ENCODE peak calls at places on chromosomes 3 and 15, in seven cellular contexts. One of them, this sample, is unnamed.

GRCh38 chr15:71572452-71573053 is 237.8 kb upstream of the NR2E3 start:
- DNase-seq in K562: no peak
- DNase-seq in GM12878: no peak
- DNase-seq in H1: peak
- DNase-seq in SK-N-SH: no peak
- DNase-seq in HepG2: no peak
- DNase-seq in HCT116: peak
- DNase-seq in this sample: no peak

GRCh38 chr3:184514151-184514490 is 47.5 kb upstream of the EPHB3 start:
- DNase-seq in K562: no peak
- DNase-seq in HepG2: no peak
- DNase-seq in H1: no peak
- DNase-seq in HCT116: no peak
- DNase-seq in GM12878: no peak
- DNase-seq in SK-N-SH: no peak
- DNase-seq in this sample: no peak

GRCh38 chr3:153372326-153372725 is 210.3 kb downstream of the RAP2B start:
- DNase-seq in SK-N-SH: no peak
- DNase-seq in HCT116: no peak
- DNase-seq in K562: no peak
- DNase-seq in H1: no peak
- DNase-seq in GM12878: no peak
- DNase-seq in HepG2: no peak
- DNase-seq in this sample: peak

GRCh38 chr15:89657691-89658200 is 2.5 kb upstream of the KIF7 start:
- DNase-seq in GM12878: no peak
- DNase-seq in H1: no peak
- DNase-seq in SK-N-SH: no peak
- DNase-seq in HepG2: no peak
- DNase-seq in K562: no peak
- DNase-seq in HCT116: no peak
- DNase-seq in this sample: no peak

GRCh38 chr15:85580914-85581313 is 200.5 kb downstream of the AKAP13 start:
- DNase-seq in HepG2: no peak
- DNase-seq in HCT116: no peak
- DNase-seq in SK-N-SH: no peak
- DNase-seq in K562: no peak
- DNase-seq in GM12878: no peak
- DNase-seq in H1: no peak
- DNase-seq in this sample: no peak

GRCh38 chr3:140188285-140188684 is 253.3 kb downstream of the CLSTN2 start:
- DNase-seq in H1: no peak
- DNase-seq in GM12878: no peak
- DNase-seq in HepG2: no peak
- DNase-seq in HCT116: no peak
- DNase-seq in SK-N-SH: no peak
- DNase-seq in K562: no peak
- DNase-seq in this sample: no peak

GRCh38 chr3:12875857-12876451 is 34.6 kb upstream of the RPL32 start:
- DNase-seq in HepG2: no peak
- DNase-seq in K562: peak
- DNase-seq in GM12878: no peak
- DNase-seq in SK-N-SH: peak
- DNase-seq in H1: peak
- DNase-seq in HCT116: no peak
- DNase-seq in this sample: no peak

GRCh38 chr3:132417695-132418520 is 606 bp downstream of the DNAJC13 start:
- DNase-seq in SK-N-SH: peak
- DNase-seq in GM12878: peak
- DNase-seq in H1: no peak
- DNase-seq in K562: peak
- DNase-seq in HCT116: no peak
- DNase-seq in HepG2: peak
- DNase-seq in this sample: peak

GRCh38 chr3:32117324-32117723 is 10.9 kb downstream of the GPD1L start:
- DNase-seq in H1: no peak
- DNase-seq in HepG2: peak
- DNase-seq in HCT116: no peak
- DNase-seq in SK-N-SH: no peak
- DNase-seq in GM12878: no peak
- DNase-seq in K562: no peak
- DNase-seq in this sample: no peak

GRCh38 chr3:12190832-12191231 is 32.1 kb upstream of the TIMP4 start:
- DNase-seq in HepG2: no peak
- DNase-seq in SK-N-SH: no peak
- DNase-seq in K562: no peak
- DNase-seq in HCT116: no peak
- DNase-seq in H1: no peak
- DNase-seq in GM12878: no peak
- DNase-seq in this sample: no peak

GRCh38 chr3:87553058-87553457 is 276.7 kb upstream of the POU1F1 start:
- DNase-seq in SK-N-SH: no peak
- DNase-seq in HepG2: no peak
- DNase-seq in HCT116: no peak
- DNase-seq in GM12878: no peak
- DNase-seq in H1: no peak
- DNase-seq in K562: no peak
- DNase-seq in this sample: no peak
- TF ChIP-seq JUND in SK-N-SH: no peak
- TF ChIP-seq JUND in HepG2: no peak
- TF ChIP-seq JUND in HCT116: no peak
- TF ChIP-seq JUND in GM12878: no peak
- TF ChIP-seq JUND in H1: no peak
- TF ChIP-seq JUND in K562: no peak
- TF ChIP-seq JUND in this sample: no peak

GRCh38 chr15:66472176-66472999 is 25.2 kb downstream of the SNAPC5 start:
- DNase-seq in HepG2: peak
- DNase-seq in HCT116: no peak
- DNase-seq in H1: no peak
- DNase-seq in SK-N-SH: no peak
- DNase-seq in GM12878: peak
- DNase-seq in K562: no peak
- DNase-seq in this sample: no peak
- TF ChIP-seq JUND in HepG2: no peak
- TF ChIP-seq JUND in HCT116: no peak
- TF ChIP-seq JUND in H1: no peak
- TF ChIP-seq JUND in SK-N-SH: no peak
- TF ChIP-seq JUND in GM12878: no peak
- TF ChIP-seq JUND in K562: no peak
- TF ChIP-seq JUND in this sample: no peak

GRCh38 chr3:107367353-107367752 is 9.9 kb upstream of the CCDC54 start:
- DNase-seq in SK-N-SH: no peak
- DNase-seq in HCT116: peak
- DNase-seq in K562: peak
- DNase-seq in GM12878: no peak
- DNase-seq in H1: no peak
- DNase-seq in HepG2: no peak
- DNase-seq in this sample: no peak
- TF ChIP-seq JUND in SK-N-SH: peak
- TF ChIP-seq JUND in HCT116: peak
- TF ChIP-seq JUND in K562: peak
- TF ChIP-seq JUND in GM12878: no peak
- TF ChIP-seq JUND in H1: no peak
- TF ChIP-seq JUND in HepG2: no peak
- TF ChIP-seq JUND in this sample: no peak

GRCh38 chr3:185856652-185857051 is 31.8 kb upstream of the IGF2BP2 start:
- DNase-seq in H1: no peak
- DNase-seq in GM12878: no peak
- DNase-seq in HCT116: no peak
- DNase-seq in K562: no peak
- DNase-seq in HepG2: no peak
- DNase-seq in SK-N-SH: no peak
- DNase-seq in this sample: no peak

GRCh38 chr3:185851959-185852358 is 27.1 kb upstream of the IGF2BP2 start:
- DNase-seq in GM12878: no peak
- DNase-seq in SK-N-SH: no peak
- DNase-seq in K562: no peak
- DNase-seq in H1: no peak
- DNase-seq in HepG2: no peak
- DNase-seq in HCT116: no peak
- DNase-seq in this sample: no peak

GRCh38 chr3:185851046-185851445 is 26.2 kb upstream of the IGF2BP2 start:
- DNase-seq in HepG2: no peak
- DNase-seq in K562: no peak
- DNase-seq in SK-N-SH: no peak
- DNase-seq in GM12878: no peak
- DNase-seq in H1: no peak
- DNase-seq in HCT116: no peak
- DNase-seq in this sample: no peak

GRCh38 chr3:185857208-185857607 is 32.4 kb upstream of the IGF2BP2 start:
- DNase-seq in SK-N-SH: no peak
- DNase-seq in HCT116: no peak
- DNase-seq in HepG2: no peak
- DNase-seq in K562: no peak
- DNase-seq in H1: no peak
- DNase-seq in GM12878: no peak
- DNase-seq in this sample: no peak

GRCh38 chr3:185852562-185853135 is 27.8 kb upstream of the IGF2BP2 start:
- DNase-seq in HCT116: no peak
- DNase-seq in K562: no peak
- DNase-seq in HepG2: no peak
- DNase-seq in H1: no peak
- DNase-seq in SK-N-SH: no peak
- DNase-seq in GM12878: no peak
- DNase-seq in this sample: no peak
- TF ChIP-seq JUND in HCT116: no peak
- TF ChIP-seq JUND in K562: no peak
- TF ChIP-seq JUND in HepG2: no peak
- TF ChIP-seq JUND in H1: no peak
- TF ChIP-seq JUND in SK-N-SH: no peak
- TF ChIP-seq JUND in GM12878: no peak
- TF ChIP-seq JUND in this sample: no peak

This sample was measured in T47D.